ENCODE peak calls at places on chromosomes 16 and 17, in seven cellular contexts. V is NCI-H2081; D is iris pigment epithelial cell; Q is AG04449; N is adrenal gland; R is CD4-positive, alpha-beta memory T cell; Z is activated CD4-positive, alpha-beta T cell treated with anti-CD3 and anti-CD28 coated beads, Interleukin-2, amount 50 U/mL, for 4 hours. Y is an unnamed sample.

GRCh38 chr16:21159281-21159951 is 942 bp downstream of the LDAF1 start:
- DNase-seq in Z (no peak), Q (no peak), V (no peak), R (no peak), D (peak), N (no peak), Y (peak)

GRCh38 chr16:49417354-49417753 is 43.8 kb downstream of the C16orf78 start:
- DNase-seq in Z (no peak), N (no peak), V (no peak), R (no peak), Q (no peak), D (no peak), Y (no peak)

GRCh38 chr16:68372381-68372720 is 61.5 kb downstream of the PRMT7 start:
- DNase-seq in D (no peak), V (no peak), R (no peak), N (no peak), Q (no peak), Z (no peak), Y (no peak)

GRCh38 chr16:11036040-11036439 is 91.7 kb downstream of the CLEC16A start:
- DNase-seq in V (no peak), D (no peak), N (no peak), Z (no peak), R (peak), Q (no peak), Y (no peak)

GRCh38 chr17:1764274-1764673 is 2.4 kb downstream of the SERPINF1 start:
- DNase-seq in V (no peak), Z (peak), R (peak), D (peak), Q (peak), N (peak), Y (no peak)

GRCh38 chr16:83626204-83626603 is 181.6 kb upstream of the HSBP1 start:
- DNase-seq in D (no peak), Z (no peak), Q (no peak), R (no peak), N (no peak), V (no peak), Y (no peak)

GRCh38 chr17:2401426-2402221 is 764 bp upstream of the MNT start:
- DNase-seq in R (peak), N (peak), V (peak), D (peak), Z (peak), Q (peak), Y (peak)

GRCh38 chr16:56780646-56781045 is 50.7 kb downstream of the NUP93 start:
- DNase-seq in Q (no peak), D (peak), R (no peak), N (no peak), Z (no peak), V (no peak), Y (no peak)

GRCh38 chr16:20441221-20441620 is 10.1 kb upstream of the ACSM2A start:
- DNase-seq in N (no peak), Z (no peak), D (no peak), V (no peak), Q (no peak), R (no peak), Y (no peak)

Y was measured in PC-9.